ENCODE peak calls at places on chromosome 9, in ten cellular contexts. X is A673, S is choroid plexus epithelial cell, G is Peyer's patch, J is AG10803, D is astrocyte of the cerebellum, T is brain microvascular endothelial cell, Q is body of pancreas, I is cardiac muscle cell, C is fibroblast of lung. A is an unnamed sample.

GRCh38 chr9:20593551-20593950 is 28.7 kb downstream of the MLLT3 start:
- DNase-seq in X (peak), S (peak), G (no peak), J (peak), D (peak), T (peak), Q (no peak), I (no peak), C (peak), A (no peak)

GRCh38 chr9:78781681-78782080 is 484.8 kb downstream of the PSAT1 start:
- DNase-seq in X (no peak), S (no peak), G (no peak), J (no peak), D (no peak), T (peak), Q (no peak), I (no peak), C (peak), A (no peak)

GRCh38 chr9:130453487-130453886 is 8.7 kb downstream of the ASS1 start:
- DNase-seq in X (no peak), S (peak), G (no peak), J (no peak), D (peak), T (peak), Q (peak), I (peak), C (peak), A (no peak)

GRCh38 chr9:131635285-131635684 is 90.0 kb downstream of the PRRT1B start:
- DNase-seq in X (peak), S (peak), G (peak), J (peak), D (peak), T (peak), Q (peak), I (peak), C (peak), A (peak)

GRCh38 chr9:128554155-128554862 is 1.9 kb downstream of the SPTAN1 start:
- DNase-seq in X (peak), S (peak), G (peak), J (peak), D (peak), T (peak), Q (peak), I (peak), C (peak), A (no peak)

GRCh38 chr9:117354252-117354847 is 60.5 kb downstream of the ASTN2 start:
- DNase-seq in X (no peak), S (no peak), G (no peak), J (no peak), D (no peak), T (no peak), Q (no peak), I (no peak), C (no peak), A (no peak)

GRCh38 chr9:4108708-4109444 is 191.0 kb downstream of the GLIS3 start:
- DNase-seq in X (no peak), S (no peak), G (no peak), J (no peak), D (no peak), T (no peak), Q (no peak), I (no peak), C (no peak), A (no peak)

GRCh38 chr9:70539007-70539406 is 124.5 kb upstream of the KLF9 start:
- DNase-seq in X (no peak), S (no peak), G (no peak), J (no peak), D (no peak), T (no peak), Q (no peak), I (peak), C (no peak), A (no peak)

GRCh38 chr9:14769235-14769580 is 46.7 kb upstream of the CER1 start:
- DNase-seq in X (peak), S (peak), G (no peak), J (peak), D (peak), T (peak), Q (no peak), I (peak), C (peak), A (no peak)

GRCh38 chr9:2726620-2727335 is 9.5 kb downstream of the KCNV2 start:
- DNase-seq in X (no peak), S (no peak), G (no peak), J (peak), D (no peak), T (no peak), Q (no peak), I (no peak), C (peak), A (no peak)

GRCh38 chr9:114804504-114804903 is 1.3 kb downstream of the TNFSF15 start:
- DNase-seq in X (no peak), S (peak), G (no peak), J (peak), D (peak), T (peak), Q (peak), I (no peak), C (peak), A (no peak)

GRCh38 chr9:116101516-116101915 is 52.1 kb upstream of the PAPPA start:
- DNase-seq in X (peak), S (peak), G (no peak), J (peak), D (no peak), T (peak), Q (no peak), I (no peak), C (peak), A (no peak)

GRCh38 chr9:132169672-132170392 is 8.0 kb downstream of the NTNG2 start:
- DNase-seq in X (peak), S (peak), G (peak), J (peak), D (no peak), T (no peak), Q (peak), I (peak), C (peak), A (peak)

GRCh38 chr9:35177520-35177919 is 15.7 kb downstream of the UNC13B start:
- DNase-seq in X (no peak), S (no peak), G (no peak), J (no peak), D (no peak), T (no peak), Q (no peak), I (no peak), C (no peak), A (no peak)

GRCh38 chr9:128191406-128192046 is at the start of gene CIZ1:
- DNase-seq in X (peak), S (peak), G (peak), J (peak), D (no peak), T (peak), Q (peak), I (peak), C (peak), A (peak)

GRCh38 chr9:72271617-72272478 is 93.2 kb downstream of the ZFAND5 start:
- DNase-seq in X (peak), S (peak), G (peak), J (peak), D (peak), T (peak), Q (peak), I (peak), C (peak), A (no peak)

GRCh38 chr9:110040788-110041187 is 167.2 kb downstream of the C9orf152 start:
- DNase-seq in X (no peak), S (peak), G (no peak), J (peak), D (no peak), T (no peak), Q (no peak), I (no peak), C (peak), A (no peak)

GRCh38 chr9:129868571-129869486 is 33.6 kb downstream of the USP20 start:
- DNase-seq in X (no peak), S (no peak), G (peak), J (no peak), D (no peak), T (no peak), Q (no peak), I (no peak), C (no peak), A (no peak)

GRCh38 chr9:134427153-134427782 is 101.0 kb downstream of the RXRA start:
- DNase-seq in X (no peak), S (no peak), G (no peak), J (no peak), D (no peak), T (no peak), Q (no peak), I (no peak), C (no peak), A (no peak)

GRCh38 chr9:69012690-69013403 is 1.1 kb downstream of the PRKACG start:
- DNase-seq in X (no peak), S (no peak), G (no peak), J (no peak), D (no peak), T (no peak), Q (no peak), I (no peak), C (no peak), A (no peak)

GRCh38 chr9:125906144-125906543 is 159.0 kb downstream of the PBX3 start:
- DNase-seq in X (no peak), S (peak), G (no peak), J (peak), D (peak), T (peak), Q (no peak), I (peak), C (peak), A (no peak)

GRCh38 chr9:111726949-111727348 is 65.5 kb downstream of the GNG10 start:
- DNase-seq in X (no peak), S (no peak), G (no peak), J (no peak), D (no peak), T (no peak), Q (no peak), I (no peak), C (no peak), A (no peak)

GRCh38 chr9:87157366-87158031 is 210.2 kb upstream of the GAS1 start:
- DNase-seq in X (no peak), S (no peak), G (no peak), J (peak), D (peak), T (no peak), Q (no peak), I (no peak), C (peak), A (no peak)

GRCh38 chr9:131262327-131263032 is 13.8 kb downstream of the FAM78A start:
- DNase-seq in X (no peak), S (peak), G (peak), J (no peak), D (no peak), T (no peak), Q (no peak), I (no peak), C (no peak), A (no peak)

GRCh38 chr9:137506702-137507171 is 43.5 kb downstream of the PNPLA7 start:
- DNase-seq in X (no peak), S (no peak), G (no peak), J (peak), D (no peak), T (peak), Q (no peak), I (no peak), C (peak), A (no peak)

GRCh38 chr9:114327749-114328148 is 1.9 kb upstream of the ORM2 start:
- DNase-seq in X (no peak), S (no peak), G (no peak), J (no peak), D (no peak), T (no peak), Q (no peak), I (no peak), C (no peak), A (no peak)

GRCh38 chr9:69499401-69499800 is 172.8 kb downstream of the APBA1 start:
- DNase-seq in X (no peak), S (no peak), G (no peak), J (no peak), D (no peak), T (no peak), Q (no peak), I (peak), C (no peak), A (no peak)

GRCh38 chr9:131422241-131422792 is 28.4 kb downstream of the PRRC2B start:
- DNase-seq in X (no peak), S (peak), G (no peak), J (no peak), D (no peak), T (no peak), Q (peak), I (no peak), C (no peak), A (no peak)

GRCh38 chr9:2242778-2243395 is 227.7 kb downstream of the SMARCA2 start:
- DNase-seq in X (no peak), S (peak), G (no peak), J (no peak), D (no peak), T (no peak), Q (peak), I (no peak), C (peak), A (no peak)

GRCh38 chr9:130587921-130588320 is 8.5 kb downstream of the FUBP3 start:
- DNase-seq in X (no peak), S (no peak), G (no peak), J (no peak), D (no peak), T (no peak), Q (no peak), I (no peak), C (no peak), A (peak)

GRCh38 chr9:115018547-115019435 is 88.4 kb upstream of the TNFSF8 start:
- DNase-seq in X (no peak), S (peak), G (no peak), J (peak), D (peak), T (peak), Q (no peak), I (no peak), C (peak), A (no peak)

GRCh38 chr9:18347381-18348084 is 126.4 kb upstream of the ADAMTSL1 start:
- DNase-seq in X (no peak), S (peak), G (no peak), J (no peak), D (no peak), T (no peak), Q (peak), I (no peak), C (peak), A (no peak)

GRCh38 chr9:136133191-136133958 is 14.7 kb upstream of the TMEM250 start:
- DNase-seq in X (peak), S (peak), G (no peak), J (no peak), D (no peak), T (no peak), Q (peak), I (peak), C (peak), A (no peak)

GRCh38 chr9:137575725-137576411 is 2.9 kb downstream of the DPH7 start:
- DNase-seq in X (no peak), S (no peak), G (no peak), J (no peak), D (no peak), T (no peak), Q (no peak), I (peak), C (no peak), A (no peak)

GRCh38 chr9:137316012-137316981 is 14.2 kb upstream of the NRARP start:
- DNase-seq in X (peak), S (no peak), G (no peak), J (no peak), D (no peak), T (no peak), Q (peak), I (peak), C (no peak), A (peak)

GRCh38 chr9:69174645-69175487 is 789 bp downstream of the TJP2 start:
- DNase-seq in X (peak), S (peak), G (peak), J (peak), D (peak), T (peak), Q (peak), I (peak), C (peak), A (peak)

DNA sequence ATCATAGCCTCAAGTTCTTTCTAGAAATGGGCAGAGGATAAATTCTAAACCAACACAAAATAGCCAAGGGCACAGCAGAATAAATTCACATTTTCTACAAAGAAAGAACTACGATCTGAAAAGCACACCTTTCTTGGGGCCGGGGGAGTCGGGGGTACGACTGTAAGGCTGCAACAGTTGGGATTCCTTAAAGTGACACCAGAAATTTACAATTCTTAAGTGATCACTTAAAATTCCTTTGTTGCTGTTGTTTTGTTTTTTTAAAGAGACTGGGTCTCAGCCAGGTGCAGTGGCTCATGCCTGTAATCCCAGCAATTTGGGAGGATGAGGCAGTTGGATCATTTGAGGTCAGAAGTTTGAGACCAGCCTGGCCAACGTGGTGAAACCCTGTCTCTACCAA is 95.8 kb downstream of the CDK5RAP2 start:
- DNase-seq in X (no peak), S (no peak), G (no peak), J (no peak), D (no peak), T (no peak), Q (no peak), I (no peak), C (no peak), A (no peak)
- TF ChIP-seq CTCF in X (no peak), S (no peak), G (no peak), J (no peak), D (no peak), T (no peak), Q (no peak), I (no peak), C (no peak), A (no peak)

GRCh38 chr9:88531920-88532319 is 3.1 kb upstream of the NXNL2 start:
- DNase-seq in X (peak), S (no peak), G (no peak), J (no peak), D (no peak), T (no peak), Q (no peak), I (no peak), C (no peak), A (no peak)
- H3K4me3 ChIP-seq in X (peak), S (peak), G (no peak), J (peak), D (peak), T (peak), Q (no peak), I (no peak), C (peak), A (no peak)

GRCh38 chr9:22529426-22530199 is 83.0 kb downstream of the DMRTA1 start:
- DNase-seq in X (peak), S (peak), G (no peak), J (no peak), D (no peak), T (no peak), Q (no peak), I (no peak), C (peak), A (no peak)

DNA sequence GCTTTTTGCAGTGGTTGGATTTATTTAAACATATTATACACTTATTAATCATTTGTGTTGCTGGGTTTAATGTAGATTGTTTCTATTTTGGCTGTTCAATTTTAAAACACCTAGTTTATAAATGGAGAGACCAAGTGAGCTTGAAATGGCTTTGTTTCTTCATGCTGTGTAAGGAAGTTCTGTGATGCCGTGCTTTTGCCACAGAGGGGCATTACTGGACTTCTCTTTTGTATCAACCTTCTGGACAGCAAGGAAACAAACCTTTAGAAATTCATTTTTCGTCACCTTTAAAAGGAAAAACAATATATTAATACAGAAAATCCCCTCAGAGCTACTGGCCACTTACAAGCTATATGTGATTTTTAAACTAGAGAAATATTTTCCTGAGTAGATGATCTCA is 81.9 kb downstream of the DMRTA1 start:
- DNase-seq in X (no peak), S (peak), G (no peak), J (peak), D (peak), T (no peak), Q (no peak), I (peak), C (peak), A (peak)
- TF ChIP-seq CTCF in X (no peak), S (peak), G (no peak), J (peak), D (peak), T (peak), Q (no peak), I (no peak), C (peak), A (no peak)

GRCh38 chr9:133276001-133276884 is 1.2 kb upstream of the ABO start:
- DNase-seq in X (no peak), S (no peak), G (no peak), J (no peak), D (no peak), T (no peak), Q (no peak), I (no peak), C (no peak), A (no peak)
- H3K4me3 ChIP-seq in X (peak), S (no peak), G (peak), J (no peak), D (no peak), T (no peak), Q (peak), I (peak), C (no peak), A (peak)

GRCh38 chr9:93156475-93157008 is 22.5 kb upstream of the NINJ1 start:
- DNase-seq in X (no peak), S (no peak), G (no peak), J (no peak), D (no peak), T (no peak), Q (no peak), I (no peak), C (no peak), A (no peak)

GRCh38 chr9:93161801-93162635 is 21.9 kb upstream of the WNK2 start:
- DNase-seq in X (no peak), S (no peak), G (no peak), J (peak), D (peak), T (no peak), Q (no peak), I (no peak), C (peak), A (no peak)

GRCh38 chr9:93164085-93164484 is 19.9 kb upstream of the WNK2 start:
- DNase-seq in X (no peak), S (no peak), G (no peak), J (no peak), D (no peak), T (no peak), Q (no peak), I (no peak), C (no peak), A (no peak)

GRCh38 chr9:93155716-93156474 is 21.8 kb upstream of the NINJ1 start:
- DNase-seq in X (no peak), S (no peak), G (no peak), J (no peak), D (no peak), T (no peak), Q (no peak), I (no peak), C (no peak), A (peak)

GRCh38 chr9:93159601-93160418 is 24.1 kb upstream of the WNK2 start:
- DNase-seq in X (peak), S (peak), G (peak), J (peak), D (peak), T (peak), Q (peak), I (peak), C (peak), A (peak)
- TF ChIP-seq CTCF in X (peak), S (peak), G (peak), J (peak), D (peak), T (peak), Q (peak), I (peak), C (peak), A (peak)

GRCh38 chr9:97806721-97807120 is 46.3 kb upstream of the FOXE1 start:
- DNase-seq in X (no peak), S (no peak), G (no peak), J (peak), D (no peak), T (no peak), Q (no peak), I (no peak), C (no peak), A (no peak)
- H3K4me3 ChIP-seq in X (no peak), S (no peak), G (no peak), J (no peak), D (no peak), T (no peak), Q (no peak), I (no peak), C (no peak), A (no peak)

GRCh38 chr9:21812945-21813568 is 10.6 kb downstream of the MTAP start:
- DNase-seq in X (peak), S (peak), G (peak), J (peak), D (peak), T (peak), Q (peak), I (peak), C (peak), A (peak)
- TF ChIP-seq CTCF in X (peak), S (peak), G (peak), J (peak), D (peak), T (peak), Q (peak), I (peak), C (peak), A (peak)

A was measured in dorsolateral prefrontal cortex.